ENCODE peak calls at places on chromosomes 3 and 15, in five cellular contexts. P, I, F, W and R are unnamed samples.

GRCh38 chr3:171230857-171231256 is 204.3 kb upstream of the SLC2A2 start:
- DNase-seq in P (no peak), W (no peak), I (no peak), F (no peak), R (no peak)

GRCh38 chr3:124700880-124701684 is 29.2 kb upstream of the UMPS start:
- DNase-seq in I (no peak), W (no peak), F (no peak), P (no peak), R (no peak)

GRCh38 chr15:59611277-59612260 is at the start of gene GCNT3:
- DNase-seq in W (no peak), P (peak; percentile 34), I (no peak), F (no peak), R (no peak)

GRCh38 chr3:111588527-111588926 is 6.6 kb downstream of the ZBED2 start:
- DNase-seq in F (no peak), P (no peak), I (no peak), W (no peak), R (no peak)

GRCh38 chr15:48370460-48370859 is 39.2 kb downstream of the DUT start:
- DNase-seq in P (peak; percentile 29), I (no peak), W (no peak), F (no peak), R (no peak)

GRCh38 chr3:78140866-78141658 is 1101.2 kb downstream of the ROBO2 start:
- DNase-seq in P (peak; percentile 52), W (no peak), I (no peak), F (no peak), R (no peak)

GRCh38 chr15:66925721-66926120 is 139.7 kb upstream of the SMAD3 start:
- DNase-seq in W (peak; percentile 58), I (no peak), F (no peak), P (no peak), R (no peak)

GRCh38 chr15:34828145-34828911 is 33.0 kb upstream of the ACTC1 start:
- DNase-seq in W (no peak), F (no peak), P (no peak), I (no peak), R (no peak)

GRCh38 chr15:52698514-52698913 is 19.3 kb upstream of the ATOSA start:
- DNase-seq in P (no peak), F (no peak), I (no peak), W (no peak), R (no peak)

GRCh38 chr15:78909791-78910228 is 35.0 kb downstream of the CTSH start:
- DNase-seq in I (peak; percentile 9), F (no peak), W (no peak), P (peak; percentile 38), R (no peak)

GRCh38 chr3:44478606-44479094 is 1.2 kb upstream of the ZNF445 start:
- DNase-seq in P (no peak), F (no peak), W (no peak), I (no peak), R (no peak)

GRCh38 chr3:16066975-16067374 is 107.5 kb upstream of the GALNT15 start:
- DNase-seq in F (no peak), P (peak; percentile 46), W (no peak), I (no peak), R (no peak)

GRCh38 chr15:23606226-23606625 is 40.8 kb downstream of the MKRN3 start:
- DNase-seq in P (no peak), W (no peak), I (no peak), F (no peak), R (no peak)

GRCh38 chr3:15638193-15638890 is 36.8 kb downstream of the BTD start:
- DNase-seq in P (no peak), I (no peak), W (no peak), F (no peak), R (no peak)

GRCh38 chr3:106943071-106943470 is 434.2 kb upstream of the CCDC54 start:
- DNase-seq in W (no peak), I (no peak), F (no peak), P (no peak), R (no peak)

GRCh38 chr3:184227481-184227935 is 1.9 kb upstream of the VWA5B2 start:
- DNase-seq in F (no peak), I (peak; percentile 57), W (no peak), P (peak; percentile 18), R (no peak)

GRCh38 chr3:157369712-157370447 is 66.8 kb upstream of the PTX3 start:
- DNase-seq in F (no peak), W (no peak), P (peak; percentile 44), I (no peak), R (no peak)

GRCh38 chr3:45225465-45226205 is 452 bp downstream of the TMEM158 start:
- DNase-seq in W (no peak), I (peak; percentile 27), P (no peak), F (peak; percentile 44), R (no peak)

GRCh38 chr15:101063212-101063611 is 144.1 kb downstream of the LRRK1 start:
- DNase-seq in P (no peak), F (no peak), W (peak; percentile 37), I (no peak), R (no peak)

GRCh38 chr3:120894285-120894684 is 13.7 kb upstream of the STXBP5L start:
- DNase-seq in F (peak; percentile 2), I (no peak), P (peak; percentile 92), W (peak; percentile 43), R (peak; percentile 68)

GRCh38 chr3:32972482-32973146 is 21.2 kb downstream of the CCR4 start:
- DNase-seq in W (no peak), P (no peak), F (no peak), I (no peak), R (no peak)

GRCh38 chr3:71512000-71512399 is 71.5 kb downstream of the FOXP1 start:
- DNase-seq in F (peak; percentile 17), I (no peak), W (no peak), P (no peak), R (no peak)

GRCh38 chr3:13876451-13876850 is 3.4 kb downstream of the WNT7A start:
- DNase-seq in F (no peak), I (no peak), P (no peak), W (no peak), R (no peak)

GRCh38 chr15:93829115-93829849 is 402.1 kb upstream of the MCTP2 start:
- DNase-seq in W (peak; percentile 51), P (peak; percentile 2), F (no peak), I (peak; percentile 54), R (peak; percentile 29)

GRCh38 chr3:156396851-156397250 is 158.1 kb downstream of the SSR3 start:
- DNase-seq in F (no peak), W (no peak), P (no peak), I (no peak), R (no peak)

GRCh38 chr15:81336568-81336967 is 12.6 kb upstream of the STARD5 start:
- DNase-seq in P (peak; percentile 14), W (no peak), F (peak; percentile 21), I (no peak), R (no peak)

GRCh38 chr3:56932858-56933257 is 127.6 kb upstream of the SPATA12 start:
- DNase-seq in F (no peak), W (no peak), I (no peak), P (no peak), R (no peak)

GRCh38 chr3:61946925-61947324 is 385.6 kb downstream of the PTPRG start:
- DNase-seq in F (no peak), P (no peak), W (no peak), I (no peak), R (no peak)

GRCh38 chr3:132006605-132007204 is 28.1 kb downstream of the CPNE4 start:
- DNase-seq in P (peak; percentile 16), I (peak; percentile 0), W (no peak), F (peak; percentile 10), R (no peak)

GRCh38 chr3:22886394-22886793 is 316.7 kb upstream of the UBE2E2 start:
- DNase-seq in F (no peak), W (peak; percentile 46), I (peak; percentile 33), P (no peak), R (peak; percentile 6)

GRCh38 chr3:41768363-41768762 is 193.5 kb downstream of the ULK4 start:
- DNase-seq in I (no peak), P (no peak), F (no peak), W (no peak), R (no peak)

GRCh38 chr15:34514251-34514760 is 69.1 kb downstream of the GOLGA8B start:
- DNase-seq in F (peak; percentile 28), P (peak; percentile 11), I (no peak), W (no peak), R (peak; percentile 14)

GRCh38 chr3:119063471-119063870 is 28.8 kb upstream of the IGSF11 start:
- DNase-seq in P (no peak), F (no peak), W (no peak), I (no peak), R (no peak)

GRCh38 chr15:90818251-90819210 is 49.9 kb upstream of the FURIN start:
- DNase-seq in W (no peak), I (peak; percentile 81), F (peak; percentile 32), P (no peak), R (no peak)

GRCh38 chr15:57676578-57676977 is 29.9 kb upstream of the POLR2M start:
- DNase-seq in F (no peak), I (no peak), W (no peak), P (no peak), R (no peak)

GRCh38 chr15:33737687-33738606 is 230.3 kb upstream of the CHRM5 start:
- DNase-seq in F (peak; percentile 18), W (no peak), I (peak; percentile 19), P (peak; percentile 22), R (peak; percentile 25)